ENCODE peak calls at places on chromosomes 5 and 9, in six cellular contexts. H is spleen; X is mammary epithelial cell; W is CD8-positive, alpha-beta memory T cell; F is psoas muscle; R is aorta. C is an unnamed sample.

GRCh38 chr5:120055858-120056257 is 408.2 kb upstream of the PRR16 start:
- DNase-seq in H (no peak), X (peak; percentile 39), W (no peak), F (no peak), R (no peak), C (no peak)

GRCh38 chr9:116901260-116901659 is 214.2 kb downstream of the TRIM32 start:
- DNase-seq in H (no peak), X (peak; percentile 69), W (no peak), F (no peak), R (no peak), C (no peak)

GRCh38 chr5:172370648-172371248 is 83.6 kb downstream of the SH3PXD2B start:
- DNase-seq in H (no peak), X (peak; percentile 45), W (no peak), F (no peak), R (no peak), C (no peak)

GRCh38 chr9:123927625-123928308 is 2.2 kb downstream of the DENND1A start:
- DNase-seq in H (no peak), X (no peak), W (no peak), F (no peak), R (no peak), C (no peak)

GRCh38 chr5:77850536-77851228 is 74.5 kb upstream of the TBCA start:
- DNase-seq in H (no peak), X (no peak), W (no peak), F (no peak), R (no peak), C (no peak)

GRCh38 chr9:121612511-121612998 is 38.9 kb upstream of the DAB2IP start:
- DNase-seq in H (no peak), X (peak; percentile 51), W (no peak), F (peak; percentile 75), R (no peak), C (no peak)

GRCh38 chr9:129071526-129072131 is 9.3 kb upstream of the DOLPP1 start:
- DNase-seq in H (no peak), X (no peak), W (peak; percentile 38), F (no peak), R (no peak), C (no peak)

GRCh38 chr5:56677693-56678092 is 137.7 kb upstream of the MAP3K1 start:
- DNase-seq in H (no peak), X (no peak), W (no peak), F (no peak), R (no peak), C (no peak)

GRCh38 chr5:175616083-175616482 is 41.8 kb upstream of the HRH2 start:
- DNase-seq in H (no peak), X (no peak), W (no peak), F (no peak), R (no peak), C (no peak)

GRCh38 chr5:95543017-95543705 is 11.6 kb downstream of the SKIC3 start:
- DNase-seq in H (no peak), X (peak; percentile 2), W (no peak), F (no peak), R (no peak), C (no peak)

GRCh38 chr5:180120221-180121101 is 48.9 kb upstream of the RNF130 start:
- DNase-seq in H (peak; percentile 58), X (no peak), W (no peak), F (peak; percentile 26), R (peak; percentile 37), C (peak; percentile 8)

GRCh38 chr5:171543486-171543885 is 124.0 kb downstream of the FGF18 start:
- DNase-seq in H (no peak), X (no peak), W (no peak), F (no peak), R (no peak), C (no peak)

GRCh38 chr9:72305102-72305546 is 59.9 kb downstream of the ZFAND5 start:
- DNase-seq in H (peak; percentile 87), X (no peak), W (no peak), F (peak; percentile 82), R (peak; percentile 91), C (peak; percentile 92)

GRCh38 chr5:41094871-41095270 is 23.7 kb upstream of the MROH2B start:
- DNase-seq in H (no peak), X (peak; percentile 37), W (no peak), F (no peak), R (no peak), C (no peak)

GRCh38 chr9:91328186-91328585 is 33.5 kb downstream of the AUH start:
- DNase-seq in H (no peak), X (no peak), W (no peak), F (no peak), R (no peak), C (no peak)

GRCh38 chr5:15021286-15022046 is 149.9 kb upstream of the ANKH start:
- DNase-seq in H (no peak), X (no peak), W (no peak), F (no peak), R (no peak), C (no peak)

GRCh38 chr5:154740483-154740882 is 14.7 kb upstream of the LARP1 start:
- DNase-seq in H (no peak), X (no peak), W (no peak), F (peak; percentile 78), R (peak; percentile 66), C (peak; percentile 79)

GRCh38 chr5:172140120-172140519 is 47.9 kb downstream of the STK10 start:
- DNase-seq in H (no peak), X (no peak), W (no peak), F (no peak), R (no peak), C (no peak)

GRCh38 chr5:161305601-161306000 is 240.9 kb downstream of the GABRB2 start:
- DNase-seq in H (no peak), X (no peak), W (no peak), F (no peak), R (no peak), C (no peak)

GRCh38 chr9:90340421-90340820 is 302.2 kb downstream of the DIRAS2 start:
- DNase-seq in H (no peak), X (peak; percentile 14), W (no peak), F (no peak), R (no peak), C (no peak)

GRCh38 chr5:55894135-55894534 is 43.0 kb downstream of the IL31RA start:
- DNase-seq in H (no peak), X (no peak), W (no peak), F (no peak), R (no peak), C (no peak)

GRCh38 chr9:4145482-4145881 is 154.4 kb downstream of the GLIS3 start:
- DNase-seq in H (no peak), X (no peak), W (no peak), F (no peak), R (no peak), C (no peak)

GRCh38 chr5:5473224-5473623 is 50.7 kb downstream of the ICE1 start:
- DNase-seq in H (no peak), X (peak; percentile 32), W (no peak), F (no peak), R (no peak), C (no peak)

GRCh38 chr5:154850255-154851062 is at the start of gene FAXDC2:
- DNase-seq in H (no peak), X (peak; percentile 51), W (no peak), F (peak; percentile 85), R (peak; percentile 89), C (peak; percentile 92)

GRCh38 chr9:81394816-81395215 is 294.5 kb downstream of the TLE1 start:
- DNase-seq in H (no peak), X (no peak), W (no peak), F (no peak), R (no peak), C (no peak)

GRCh38 chr9:74555015-74555414 is 57.9 kb downstream of the RORB start:
- DNase-seq in H (no peak), X (no peak), W (no peak), F (no peak), R (no peak), C (no peak)

GRCh38 chr5:45411971-45412612 is 284.1 kb downstream of the HCN1 start:
- DNase-seq in H (no peak), X (no peak), W (no peak), F (no peak), R (no peak), C (no peak)

GRCh38 chr5:130939059-130939458 is 226.0 kb downstream of the HINT1 start:
- DNase-seq in H (no peak), X (no peak), W (no peak), F (no peak), R (no peak), C (no peak)

GRCh38 chr5:107402881-107403280 is 267.9 kb downstream of the EFNA5 start:
- DNase-seq in H (no peak), X (no peak), W (no peak), F (no peak), R (no peak), C (no peak)

GRCh38 chr5:159905496-159905895 is 10.8 kb upstream of the ADRA1B start:
- DNase-seq in H (no peak), X (peak; percentile 100), W (no peak), F (no peak), R (no peak), C (no peak)

GRCh38 chr5:6745706-6746217 is 32.5 kb downstream of the TENT4A start:
- DNase-seq in H (peak; percentile 32), X (peak; percentile 44), W (peak; percentile 38), F (no peak), R (no peak), C (no peak)

GRCh38 chr5:33936004-33936380 is 194 bp upstream of the RXFP3 start:
- DNase-seq in H (no peak), X (peak; percentile 57), W (peak; percentile 4), F (peak; percentile 72), R (peak; percentile 72), C (peak; percentile 87)
- H3K4me1 ChIP-seq in H (peaks cover 15% of the 10 kb centered on the region), X (peaks cover 20% of the 10 kb centered on the region), W (no peaks in the 10 kb centered on the region), F (peaks cover 10% of the 10 kb centered on the region), R (no peaks in the 10 kb centered on the region), C (no peaks in the 10 kb centered on the region)

DNA sequence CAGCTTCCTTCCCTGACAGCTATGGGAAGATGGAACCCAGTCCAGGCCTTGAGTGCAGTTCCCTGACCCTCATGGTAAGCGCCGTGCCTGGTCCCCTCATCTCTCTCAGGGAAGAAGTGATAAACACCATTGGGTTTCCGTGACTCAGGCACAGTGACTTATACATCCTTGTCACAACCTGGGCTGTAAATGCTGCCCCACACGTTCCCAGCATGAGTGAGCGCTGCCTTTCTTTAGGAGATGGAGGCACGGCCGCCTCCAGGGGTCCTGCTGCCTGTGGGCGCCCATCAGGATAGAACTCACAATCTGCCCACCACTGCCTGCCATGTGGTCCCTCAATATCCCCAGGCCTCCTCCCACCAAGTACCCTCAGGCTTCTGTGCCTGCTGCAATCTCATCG is 8.3 kb upstream of the NKD2 start:
- DNase-seq in H (no peak), X (no peak), W (no peak), F (no peak), R (no peak), C (no peak)
- H3K4me1 ChIP-seq in H (peaks cover 25% of the 10 kb centered on the region), X (peaks cover 25% of the 10 kb centered on the region), W (peaks cover 19% of the 10 kb centered on the region), F (no peaks in the 10 kb centered on the region), R (no peaks in the 10 kb centered on the region), C (peaks cover 6% of the 10 kb centered on the region)

DNA sequence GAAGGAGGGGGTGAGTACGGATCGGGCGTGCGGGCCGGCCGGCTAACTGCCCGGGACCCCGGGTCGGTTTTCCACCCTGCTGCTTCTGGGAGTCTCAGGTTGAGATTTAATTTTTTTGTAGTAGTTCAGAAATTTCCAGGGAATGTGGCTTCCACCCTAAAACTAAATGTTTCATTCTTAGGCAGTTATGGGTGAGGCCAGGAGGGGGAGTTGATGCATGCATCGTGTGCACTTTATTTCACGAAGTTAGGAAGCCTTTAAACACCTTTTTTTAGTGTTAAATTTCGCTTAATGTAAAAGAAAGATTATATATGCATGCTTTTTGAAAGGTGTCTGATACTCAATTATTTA is 914 bp downstream of the CDK9 start:
- DNase-seq in H (no peak), X (no peak), W (no peak), F (no peak), R (no peak), C (no peak)
- H3K4me1 ChIP-seq in H (peaks cover 85% of the 10 kb centered on the region), X (peaks cover 16% of the 10 kb centered on the region), W (peaks cover 44% of the 10 kb centered on the region), F (peaks cover 22% of the 10 kb centered on the region), R (no peaks in the 10 kb centered on the region), C (peaks cover 2% of the 10 kb centered on the region)

GRCh38 chr9:136560586-136560985 is 14.7 kb upstream of the NOTCH1 start:
- DNase-seq in H (no peak), X (no peak), W (no peak), F (peak; percentile 28), R (no peak), C (peak; percentile 41)
- H3K4me1 ChIP-seq in H (peaks cover 69% of the 10 kb centered on the region), X (peaks cover 11% of the 10 kb centered on the region), W (no peaks in the 10 kb centered on the region), F (peaks cover 17% of the 10 kb centered on the region), R (no peaks in the 10 kb centered on the region), C (peaks cover 19% of the 10 kb centered on the region)